ENCODE peak calls at places on chromosome 5, in seven cellular contexts. M is HFF-Myc; X is immature natural killer cell; P is A172; S is amniotic stem cell; B is astrocyte of the spinal cord; W is activated naive CD8-positive, alpha-beta T cell treated with anti-CD3 and anti-CD28 coated beads for 36 hours. C is an unnamed sample.
A peak's percentile ranks its signal among the peaks of the same experiment; 100 is the strongest.

GRCh38 chr5:62937661-62938558 is 359.3 kb downstream of the LRRC70 start:
- DNase-seq in B (peak; percentile 57), W (no peak), S (no peak), M (no peak), X (no peak), P (no peak), C (no peak)

GRCh38 chr5:142697846-142698245 is 12.0 kb upstream of the FGF1 start:
- DNase-seq in S (no peak), P (peak; percentile 48), W (no peak), M (no peak), B (peak; percentile 51), X (no peak), C (no peak)

GRCh38 chr5:150486402-150487198 is 21.3 kb upstream of the NDST1 start:
- DNase-seq in P (peak; percentile 74), W (peak; percentile 69), M (no peak), X (peak; percentile 59), B (peak; percentile 69), S (no peak), C (peak; percentile 56)

GRCh38 chr5:75668988-75669760 is 48.1 kb downstream of the POC5 start:
- DNase-seq in X (peak; percentile 44), S (no peak), P (peak; percentile 68), B (no peak), M (no peak), W (peak; percentile 67), C (peak; percentile 54)

GRCh38 chr5:115348175-115348574 is 51.7 kb upstream of the CCDC112 start:
- DNase-seq in M (no peak), X (no peak), S (no peak), P (no peak), W (no peak), B (no peak), C (no peak)

GRCh38 chr5:8726383-8727036 is 819.4 kb downstream of the SEMA5A start:
- DNase-seq in M (no peak), W (no peak), S (no peak), B (peak; percentile 7), X (no peak), P (no peak), C (no peak)

GRCh38 chr5:142683116-142683515 is 2.8 kb downstream of the FGF1 start:
- DNase-seq in S (no peak), W (no peak), B (no peak), X (no peak), M (no peak), P (no peak), C (no peak)

GRCh38 chr5:140806834-140807775 is at the start of gene PCDHA4:
- DNase-seq in X (no peak), P (peak; percentile 42), W (no peak), S (no peak), M (no peak), B (no peak), C (no peak)

GRCh38 chr5:5077236-5077635 is 62.9 kb upstream of the ADAMTS16 start:
- DNase-seq in B (no peak), W (no peak), M (no peak), P (no peak), S (no peak), X (no peak), C (no peak)

GRCh38 chr5:15774632-15775031 is 274.7 kb downstream of the FBXL7 start:
- DNase-seq in S (no peak), X (no peak), B (no peak), M (no peak), W (no peak), P (no peak), C (no peak)

GRCh38 chr5:68396722-68397121 is 181.2 kb downstream of the PIK3R1 start:
- DNase-seq in X (no peak), M (no peak), B (no peak), W (no peak), S (no peak), P (no peak), C (no peak)

GRCh38 chr5:66989286-66989685 is 207.3 kb downstream of the CD180 start:
- DNase-seq in W (no peak), B (peak; percentile 88), X (no peak), M (no peak), P (peak; percentile 47), S (no peak), C (no peak)

GRCh38 chr5:56588636-56589485 is 226.5 kb upstream of the MAP3K1 start:
- DNase-seq in X (peak; percentile 75), M (no peak), P (peak; percentile 14), W (peak; percentile 57), B (no peak), S (no peak), C (peak; percentile 45)

GRCh38 chr5:98309785-98310566 is 463.5 kb upstream of the RGMB start:
- DNase-seq in S (peak; percentile 91), X (no peak), B (peak; percentile 98), M (peak; percentile 95), W (peak; percentile 12), P (peak; percentile 99), C (no peak)

GRCh38 chr5:163459465-163459887 is 426 bp downstream of the NUDCD2 start:
- DNase-seq in W (no peak), M (no peak), P (no peak), X (no peak), B (no peak), S (no peak), C (no peak)

GRCh38 chr5:97525780-97526179 is 342.7 kb upstream of the RIOK2 start:
- DNase-seq in M (no peak), B (no peak), X (no peak), W (no peak), P (no peak), S (no peak), C (no peak)

GRCh38 chr5:16983022-16983639 is 47.0 kb upstream of the MYO10 start:
- DNase-seq in S (no peak), M (no peak), B (peak; percentile 20), X (no peak), P (peak; percentile 54), W (no peak), C (no peak)

GRCh38 chr5:157761690-157762611 is 18.4 kb downstream of the LSM11 start:
- DNase-seq in B (peak; percentile 72), M (peak; percentile 35), X (peak; percentile 26), W (no peak), P (peak; percentile 75), S (peak; percentile 24), C (peak; percentile 20)

GRCh38 chr5:160496784-160497183 is 75.1 kb downstream of the PTTG1 start:
- DNase-seq in X (no peak), W (no peak), P (peak; percentile 38), S (no peak), M (no peak), B (no peak), C (no peak)

GRCh38 chr5:169805937-169806700 is 169.0 kb downstream of the DOCK2 start:
- DNase-seq in P (no peak), M (no peak), B (no peak), S (no peak), X (no peak), W (no peak), C (no peak)

GRCh38 chr5:148391422-148391821 is 7.7 kb downstream of the FBXO38 start:
- DNase-seq in W (no peak), S (no peak), P (no peak), B (no peak), M (no peak), X (no peak), C (no peak)

GRCh38 chr5:116365006-116365496 is 209.6 kb downstream of the SEMA6A start:
- DNase-seq in M (no peak), P (no peak), S (no peak), W (no peak), X (no peak), B (no peak), C (no peak)

GRCh38 chr5:121976979-121977378 is 15.2 kb downstream of the SRFBP1 start:
- DNase-seq in P (no peak), M (no peak), X (no peak), W (no peak), B (peak; percentile 24), S (no peak), C (no peak)

GRCh38 chr5:106127341-106127781 is 1543.4 kb downstream of the EFNA5 start:
- DNase-seq in W (no peak), B (peak; percentile 22), X (no peak), S (no peak), P (no peak), M (no peak), C (no peak)

GRCh38 chr5:74361406-74362358 is 278.8 kb downstream of the ENC1 start:
- DNase-seq in P (no peak), B (no peak), W (no peak), S (no peak), M (no peak), X (no peak), C (no peak)

C was measured in stimulated activated naive CD8-positive, alpha-beta T cell treated with anti-CD3 and anti-CD28 coated beads, Interleukin-15, amount 100 ng/mL, for 72 hours.